ENCODE peak calls at places on chromosomes 7 and 10, in five cellular contexts. A, J, U, H and N are unnamed samples.

GRCh38 chr7:1059200-1060091 is 15.1 kb downstream of the GPR146 start:
- DNase-seq in A (peak), J (peak), U (peak), H (no peak), N (peak)

GRCh38 chr10:43929122-43929521 is 280.4 kb upstream of the ZNF32 start:
- DNase-seq in A (no peak), J (no peak), U (no peak), H (no peak), N (no peak)

GRCh38 chr10:90494183-90494582 is 363.7 kb downstream of the HTR7 start:
- DNase-seq in A (no peak), J (no peak), U (no peak), H (no peak), N (no peak)

GRCh38 chr7:73896454-73896853 is 35.5 kb downstream of the TMEM270 start:
- DNase-seq in A (no peak), J (no peak), U (no peak), H (no peak), N (no peak)

GRCh38 chr10:59098387-59098786 is 78.1 kb upstream of the PHYHIPL start:
- DNase-seq in A (no peak), J (no peak), U (no peak), H (no peak), N (no peak)

GRCh38 chr10:107548301-107548700 is 383.8 kb upstream of the SORCS1 start:
- DNase-seq in A (no peak), J (no peak), U (no peak), H (no peak), N (peak)

GRCh38 chr7:137695942-137696341 is 150.8 kb downstream of the DGKI start:
- DNase-seq in A (no peak), J (no peak), U (no peak), H (peak), N (no peak)

GRCh38 chr10:117004238-117004626 is 755 bp downstream of the SHTN1 start:
- DNase-seq in A (no peak), J (no peak), U (no peak), H (no peak), N (no peak)

GRCh38 chr10:84026821-84027257 is 112.5 kb upstream of the GHITM start:
- DNase-seq in A (peak), J (peak), U (no peak), H (peak), N (peak)

GRCh38 chr7:33040803-33041516 is 21.6 kb downstream of the NT5C3A start:
- DNase-seq in A (peak), J (no peak), U (peak), H (no peak), N (no peak)

GRCh38 chr10:21849624-21850023 is 153.9 kb downstream of the DNAJC1 start:
- DNase-seq in A (peak), J (peak), U (no peak), H (no peak), N (peak)

GRCh38 chr10:124649209-124649608 is 95.0 kb downstream of the FAM53B start:
- DNase-seq in A (no peak), J (no peak), U (no peak), H (no peak), N (no peak)

GRCh38 chr7:139580435-139580834 is 57.0 kb downstream of the CLEC2L start:
- DNase-seq in A (no peak), J (no peak), U (no peak), H (no peak), N (no peak)

GRCh38 chr10:43417950-43418768 is 9.2 kb upstream of the HNRNPF start:
- DNase-seq in A (peak), J (no peak), U (peak), H (peak), N (no peak)

GRCh38 chr10:107091126-107091525 is 73.4 kb downstream of the SORCS1 start:
- DNase-seq in A (no peak), J (no peak), U (no peak), H (no peak), N (no peak)

GRCh38 chr7:96400518-96400917 is 78.6 kb upstream of the SLC25A13 start:
- DNase-seq in A (no peak), J (no peak), U (no peak), H (no peak), N (no peak)

GRCh38 chr10:14583252-14583651 is 191.4 kb downstream of the FAM107B start:
- DNase-seq in A (no peak), J (no peak), U (no peak), H (no peak), N (no peak)

GRCh38 chr7:682810-683209 is 43.7 kb upstream of the DNAAF5 start:
- DNase-seq in A (no peak), J (no peak), U (no peak), H (no peak), N (no peak)

GRCh38 chr7:4699897-4700296 is 17.8 kb downstream of the FOXK1 start:
- DNase-seq in A (no peak), J (no peak), U (no peak), H (no peak), N (no peak)

GRCh38 chr7:108094933-108095710 is 35.0 kb downstream of the LAMB4 start:
- DNase-seq in A (no peak), J (no peak), U (no peak), H (peak), N (no peak)

GRCh38 chr7:11082552-11083213 is 109.0 kb downstream of the PHF14 start:
- DNase-seq in A (peak), J (no peak), U (no peak), H (peak), N (no peak)

GRCh38 chr7:23298141-23298851 is 843 bp upstream of the MALSU1 start:
- DNase-seq in A (no peak), J (no peak), U (no peak), H (peak), N (peak)

GRCh38 chr7:922334-923107 is 32.0 kb downstream of the ADAP1 start:
- DNase-seq in A (no peak), J (no peak), U (no peak), H (no peak), N (no peak)

GRCh38 chr7:74039337-74039736 is 11.4 kb downstream of the ELN start:
- DNase-seq in A (no peak), J (no peak), U (no peak), H (no peak), N (no peak)

GRCh38 chr7:94632338-94633024 is 23.5 kb downstream of the SGCE start:
- DNase-seq in A (no peak), J (no peak), U (no peak), H (no peak), N (peak)

GRCh38 chr7:97772034-97772891 is 40.4 kb downstream of the TAC1 start:
- DNase-seq in A (no peak), J (no peak), U (no peak), H (no peak), N (no peak)

GRCh38 chr10:101095550-101096213 is 33.9 kb downstream of the KAZALD1 start:
- DNase-seq in A (peak), J (peak), U (peak), H (peak), N (peak)

GRCh38 chr10:95225136-95225535 is 31.1 kb downstream of the ACSM6 start:
- DNase-seq in A (no peak), J (no peak), U (no peak), H (no peak), N (no peak)

GRCh38 chr10:84097787-84098353 is 41.4 kb upstream of the GHITM start:
- DNase-seq in A (peak), J (no peak), U (no peak), H (no peak), N (peak)

GRCh38 chr10:127200646-127201045 is 4.3 kb upstream of the INSYN2A start:
- DNase-seq in A (no peak), J (no peak), U (no peak), H (no peak), N (no peak)

GRCh38 chr7:85074-85945 is 107.1 kb upstream of the FAM20C start:
- DNase-seq in A (no peak), J (peak), U (no peak), H (no peak), N (no peak)

GRCh38 chr7:101373812-101374612 is 11.3 kb downstream of the COL26A1 start:
- DNase-seq in A (peak), J (no peak), U (no peak), H (no peak), N (no peak)

GRCh38 chr10:132121511-132121830 is 55.7 kb downstream of the JAKMIP3 start:
- DNase-seq in A (no peak), J (no peak), U (no peak), H (no peak), N (no peak)

GRCh38 chr10:132185601-132186487 is 904 bp upstream of the DPYSL4 start:
- DNase-seq in A (peak), J (peak), U (no peak), H (no peak), N (peak)

DNA sequence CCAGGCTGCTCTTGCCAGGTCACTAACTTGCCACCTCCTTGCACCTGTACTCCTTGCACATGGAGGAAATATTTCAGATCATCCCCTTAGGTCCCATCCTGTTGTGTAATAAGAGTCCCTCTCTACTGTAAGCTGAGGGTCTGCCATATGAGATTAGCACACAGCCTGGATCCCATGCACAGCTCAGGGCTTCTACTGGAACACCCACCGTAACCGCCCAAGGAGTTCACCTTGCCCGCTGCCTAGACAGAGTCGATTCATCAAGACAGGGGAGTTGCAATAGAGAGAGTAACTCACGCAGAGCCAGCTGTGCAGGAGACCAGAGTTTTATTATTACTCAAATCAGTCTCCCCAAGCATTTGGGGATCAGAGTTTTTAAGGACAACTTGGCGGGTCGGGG is 694.4 kb upstream of the C7orf33 start:
- DNase-seq in A (no peak), J (no peak), U (no peak), H (no peak), N (no peak)
- TF ChIP-seq EZH2 in A (no peak), J (no peak), U (no peak), H (no peak), N (no peak)

GRCh38 chr10:70812814-70813213 is 2.9 kb upstream of the SGPL1 start:
- DNase-seq in A (no peak), J (no peak), U (no peak), H (no peak), N (no peak)

GRCh38 chr10:70811881-70812280 is 3.9 kb upstream of the SGPL1 start:
- DNase-seq in A (no peak), J (no peak), U (no peak), H (no peak), N (no peak)

GRCh38 chr10:70816220-70816894 is 609 bp downstream of the SGPL1 start:
- DNase-seq in A (peak), J (peak), U (no peak), H (peak), N (peak)

GRCh38 chr10:70814126-70814525 is 1.6 kb upstream of the SGPL1 start:
- DNase-seq in A (peak), J (no peak), U (no peak), H (no peak), N (no peak)

DNA sequence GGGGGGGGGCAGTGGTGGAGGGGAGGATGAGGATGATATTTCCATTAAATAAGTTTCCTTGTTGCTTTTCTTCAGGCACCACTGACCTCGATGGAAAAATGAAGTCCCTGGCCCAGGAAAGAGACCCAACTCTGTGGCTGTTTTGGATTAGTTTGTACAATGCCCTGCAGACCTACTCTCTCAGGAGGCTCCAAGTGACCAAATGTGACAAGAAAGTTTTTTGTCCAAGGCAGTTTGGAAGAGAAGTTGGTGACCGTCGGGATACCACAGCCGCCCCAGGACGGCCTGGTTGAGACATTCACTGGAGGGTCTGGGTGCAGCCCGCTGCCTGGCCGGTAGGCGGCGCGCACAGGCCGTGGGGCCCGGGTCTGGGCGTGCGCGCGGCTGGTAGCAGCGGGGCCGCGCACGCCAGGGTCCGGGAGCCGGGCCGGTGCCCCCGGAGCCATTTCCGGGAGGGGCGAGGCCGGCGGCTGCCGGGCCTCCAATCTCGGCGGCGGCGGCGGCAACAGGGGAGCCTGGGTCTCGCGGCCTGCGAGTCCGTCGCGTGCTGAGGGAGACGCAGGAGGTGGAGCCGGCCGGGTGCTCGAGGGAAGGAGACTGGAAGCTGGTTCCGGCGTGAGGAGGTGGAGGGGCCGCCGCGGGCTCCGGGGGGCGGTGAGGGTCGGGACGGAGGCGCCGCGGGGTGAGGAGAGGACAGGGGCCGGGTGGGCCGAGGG is at the start of gene SGPL1:
- DNase-seq in A (peak), J (peak), U (peak), H (peak), N (peak)
- TF ChIP-seq REST in A (peak), J (no peak), U (no peak), H (no peak), N (no peak)

GRCh38 chr7:122304604-122304975 is at the start of gene FEZF1:
- DNase-seq in A (no peak), J (peak), U (no peak), H (peak), N (peak)

GRCh38 chr7:122307228-122307619 is 2.7 kb upstream of the FEZF1 start:
- DNase-seq in A (no peak), J (no peak), U (no peak), H (no peak), N (peak)

GRCh38 chr7:122304996-122305421 is 459 bp upstream of the FEZF1 start:
- DNase-seq in A (no peak), J (no peak), U (no peak), H (no peak), N (peak)

GRCh38 chr7:122306320-122307227 is 2.0 kb upstream of the FEZF1 start:
- DNase-seq in A (no peak), J (no peak), U (no peak), H (no peak), N (peak)

DNA sequence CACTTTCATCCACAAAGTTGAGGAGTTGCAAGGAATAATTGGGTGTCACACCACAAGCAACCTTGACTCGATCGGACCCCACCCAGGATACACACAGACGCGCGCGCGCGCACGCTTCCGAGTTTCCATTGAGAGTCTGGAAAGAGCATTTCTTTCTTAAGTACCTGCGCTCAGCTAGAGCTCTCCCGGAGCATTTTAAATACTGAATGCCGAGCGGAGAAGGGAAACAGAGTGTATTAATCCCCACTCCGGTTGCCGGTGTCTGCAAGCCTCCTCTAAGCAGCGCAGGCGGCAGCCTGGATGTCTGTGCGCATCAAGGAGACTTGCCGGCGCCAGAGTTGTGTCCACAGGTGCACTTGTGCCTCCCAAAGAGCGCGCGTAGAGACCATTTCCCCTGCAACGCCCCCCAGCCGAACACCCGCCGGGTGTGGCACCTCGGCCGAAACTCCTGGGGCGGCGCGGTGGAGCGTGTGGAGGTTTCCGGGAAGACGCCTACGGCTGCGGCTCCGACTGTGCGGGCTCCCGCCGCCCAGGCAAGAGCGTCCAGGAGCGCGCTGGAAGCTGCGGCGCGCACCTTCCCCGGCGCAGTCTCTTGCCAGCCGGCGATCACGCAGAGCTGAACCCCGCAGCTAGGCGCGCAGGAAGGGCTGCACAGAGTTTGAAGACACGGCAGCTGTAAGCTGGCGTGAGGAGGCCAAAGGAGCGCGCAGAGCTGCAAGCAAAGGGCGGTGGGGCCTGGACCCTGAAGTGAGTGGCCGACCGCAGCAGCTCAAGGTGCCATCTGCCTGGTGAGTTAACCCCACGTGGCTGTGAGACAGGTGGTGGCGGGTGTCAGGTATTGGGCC is 1.1 kb upstream of the FEZF1 start:
- DNase-seq in A (no peak), J (peak), U (no peak), H (no peak), N (peak)
- TF ChIP-seq EZH2 in A (no peak), J (no peak), U (no peak), H (peak), N (peak)

GRCh38 chr7:77409005-77409738 is 7.0 kb downstream of the GSAP start:
- DNase-seq in A (no peak), J (no peak), U (no peak), H (peak), N (no peak)
- TF ChIP-seq REST in A (no peak), J (no peak), U (no peak), H (no peak), N (no peak)

GRCh38 chr7:47153076-47153475 is 428.8 kb downstream of the TNS3 start:
- DNase-seq in A (peak), J (no peak), U (no peak), H (peak), N (no peak)

GRCh38 chr7:47152307-47152706 is 429.6 kb downstream of the TNS3 start:
- DNase-seq in A (no peak), J (no peak), U (no peak), H (no peak), N (no peak)

GRCh38 chr7:47150497-47151260 is 431.2 kb downstream of the TNS3 start:
- DNase-seq in A (no peak), J (no peak), U (no peak), H (no peak), N (no peak)

GRCh38 chr7:47154781-47155180 is 427.1 kb downstream of the TNS3 start:
- DNase-seq in A (no peak), J (no peak), U (no peak), H (no peak), N (no peak)

DNA sequence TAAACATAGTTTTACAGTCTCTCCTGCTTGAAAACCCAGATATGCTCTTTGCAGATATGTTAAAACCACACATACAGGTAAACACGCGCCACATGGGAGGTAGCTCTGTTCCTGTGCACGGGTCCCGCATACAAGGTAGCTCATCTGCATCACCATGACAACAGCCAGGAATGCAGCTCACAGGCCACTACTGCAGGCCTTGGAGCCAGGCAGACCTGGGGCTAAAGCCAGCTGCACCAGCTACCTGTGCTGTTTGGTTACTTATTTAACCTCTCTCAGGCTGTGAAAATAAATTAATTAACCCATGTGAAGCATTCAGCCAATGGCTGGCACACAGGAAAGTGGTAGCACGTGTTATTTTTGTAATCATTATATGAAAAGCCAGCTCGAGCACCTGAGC is 428.3 kb downstream of the TNS3 start:
- DNase-seq in A (no peak), J (no peak), U (no peak), H (peak), N (peak)
- TF ChIP-seq EZH2 in A (no peak), J (no peak), U (no peak), H (no peak), N (no peak)

DNA sequence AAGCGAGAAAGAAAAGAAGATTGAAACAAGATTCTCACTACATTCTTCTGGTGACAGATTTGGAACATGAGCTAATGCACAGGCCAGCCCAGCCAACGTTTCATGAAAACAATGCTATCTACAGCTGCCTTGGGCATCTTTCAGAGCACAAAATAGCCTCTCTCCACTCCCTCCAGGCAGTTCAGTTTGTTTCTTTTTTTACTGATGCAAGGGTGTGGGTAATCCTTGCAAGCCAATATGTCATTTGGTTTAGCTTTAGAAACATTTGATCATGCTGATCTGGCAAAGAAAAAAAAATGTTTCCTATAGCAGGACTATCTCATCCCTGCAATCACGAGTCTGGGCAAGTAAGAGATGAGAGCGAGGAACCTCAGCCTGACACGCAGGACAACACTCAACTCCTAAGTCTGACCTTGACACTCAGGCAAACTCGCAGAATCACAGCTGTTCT is 35.9 kb downstream of the SVIL start:
- DNase-seq in A (no peak), J (no peak), U (no peak), H (no peak), N (no peak)
- TF ChIP-seq REST in A (no peak), J (no peak), U (no peak), H (no peak), N (no peak)

GRCh38 chr7:19106308-19107141 is 10.9 kb downstream of the TWIST1 start:
- DNase-seq in A (peak), J (no peak), U (no peak), H (no peak), N (peak)

GRCh38 chr7:19105546-19105945 is 11.9 kb downstream of the TWIST1 start:
- DNase-seq in A (no peak), J (no peak), U (no peak), H (no peak), N (no peak)

GRCh38 chr7:19108985-19109946 is 8.2 kb downstream of the TWIST1 start:
- DNase-seq in A (no peak), J (no peak), U (no peak), H (no peak), N (no peak)

GRCh38 chr7:19107392-19108147 is 9.9 kb downstream of the TWIST1 start:
- DNase-seq in A (no peak), J (no peak), U (no peak), H (no peak), N (peak)

DNA sequence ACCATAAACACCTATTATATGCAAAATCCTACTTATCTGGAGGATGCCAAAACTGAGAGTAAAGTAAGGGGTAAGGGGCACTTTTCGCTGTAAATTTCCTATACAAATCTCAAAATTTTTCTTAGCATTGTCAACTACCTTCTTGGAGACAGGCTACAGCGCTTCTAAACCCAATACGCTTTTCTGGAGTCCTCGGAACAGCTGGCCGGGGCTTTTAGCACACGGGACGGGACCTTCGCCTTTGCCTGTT is 10.4 kb downstream of the TWIST1 start:
- DNase-seq in A (no peak), J (no peak), U (no peak), H (no peak), N (no peak)
- TF ChIP-seq EZH2 in A (no peak), J (no peak), U (no peak), H (no peak), N (no peak)